ENCODE peak calls at places on chromosomes 12 and 14, in nine cellular contexts. E, T, S, Q, D, B, R, I and A are unnamed samples. For H3K36me3 and H3K27me3, the result is how much of the 10 kb centered on the place peaks cover.

GRCh38 chr12:116466536-116466935 is 92.6 kb upstream of the MAP1LC3B2 start:
- DNase-seq in D (no peak), I (no peak), T (peak), Q (no peak), R (no peak), B (no peak), E (no peak), S (no peak), A (no peak)

GRCh38 chr12:91058821-91059220 is 997 bp upstream of the KERA start:
- DNase-seq in S (no peak), E (no peak), Q (no peak), R (no peak), D (no peak), B (no peak), T (no peak), I (peak), A (no peak)

GRCh38 chr12:127562781-127563180 is 704.2 kb upstream of the TMEM132C start:
- DNase-seq in E (no peak), B (no peak), I (no peak), D (no peak), Q (no peak), T (no peak), R (no peak), S (no peak), A (no peak)

GRCh38 chr12:106576848-106577247 is 6.0 kb upstream of the RFX4 start:
- DNase-seq in T (no peak), B (no peak), I (no peak), D (no peak), S (no peak), Q (no peak), R (no peak), E (no peak), A (no peak)

GRCh38 chr12:50050410-50051280 is 6.8 kb upstream of the ASIC1 start:
- DNase-seq in R (no peak), Q (peak), E (peak), I (peak), S (peak), T (no peak), D (no peak), B (peak), A (peak)

GRCh38 chr14:75298187-75298985 is 19.8 kb downstream of the FOS start:
- DNase-seq in Q (no peak), D (no peak), T (no peak), S (peak), I (no peak), R (no peak), B (peak), E (no peak), A (no peak)

GRCh38 chr14:29461131-29461530 is 466.5 kb downstream of the PRKD1 start:
- DNase-seq in I (no peak), Q (no peak), S (no peak), D (no peak), E (no peak), R (no peak), T (no peak), B (no peak), A (no peak)

GRCh38 chr14:95226801-95227200 is 69.5 kb upstream of the DICER1 start:
- DNase-seq in T (no peak), S (no peak), D (no peak), Q (no peak), R (no peak), E (no peak), B (no peak), I (no peak), A (no peak)

GRCh38 chr12:31492599-31493196 is 98.2 kb downstream of the DENND5B start:
- DNase-seq in E (no peak), I (no peak), Q (no peak), T (no peak), D (no peak), B (no peak), S (no peak), R (no peak), A (no peak)

GRCh38 chr12:43858096-43858495 is 22.2 kb downstream of the TMEM117 start:
- DNase-seq in I (no peak), B (no peak), T (no peak), R (no peak), S (no peak), D (no peak), Q (no peak), E (no peak), A (no peak)

GRCh38 chr14:103928011-103928890 is at the start of gene TDRD9:
- DNase-seq in B (no peak), D (no peak), I (no peak), S (peak), R (no peak), T (no peak), Q (no peak), E (no peak), A (peak)

GRCh38 chr12:132664206-132665148 is 22.7 kb downstream of the POLE start:
- DNase-seq in B (no peak), E (no peak), R (no peak), Q (no peak), I (no peak), D (no peak), T (no peak), S (no peak), A (no peak)
- H3K36me3 ChIP-seq in B (half or more), E (under half), R (under half), Q (under half), I (under half), D (half or more), T (half or more), S (half or more), A (half or more)

DNA sequence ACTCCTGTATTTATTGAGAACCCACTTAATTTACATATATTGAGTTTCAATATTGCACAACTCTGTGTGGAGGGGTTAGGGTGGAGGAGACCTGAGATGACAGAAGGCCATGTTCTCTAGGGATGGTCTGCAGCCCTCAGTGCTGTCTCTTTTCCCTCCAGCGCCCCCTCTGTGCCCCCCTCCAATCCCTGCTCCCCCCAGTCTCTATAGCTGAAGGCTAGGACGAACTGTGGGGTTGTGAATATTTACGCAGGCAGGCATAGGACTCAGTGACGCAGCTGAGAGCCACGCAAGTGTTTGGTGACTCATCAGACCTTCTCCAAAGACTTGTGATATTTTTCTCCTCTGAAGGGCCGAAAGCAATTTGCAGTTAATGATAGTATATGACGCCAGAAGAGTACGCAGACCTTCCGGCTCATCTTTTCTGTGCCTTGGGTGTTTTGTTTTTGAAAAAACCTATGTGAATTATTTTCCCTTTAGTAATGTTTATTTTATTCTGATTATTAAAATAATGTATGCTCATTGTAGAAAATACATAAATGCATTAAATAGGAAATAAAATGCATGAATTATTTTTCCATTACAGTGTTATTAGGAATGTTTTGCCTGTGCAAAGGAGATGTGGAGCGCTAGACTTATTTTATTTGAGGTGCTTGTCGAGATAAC is 85.3 kb downstream of the SLC25A47 start:
- DNase-seq in Q (no peak), T (peak), D (no peak), R (no peak), E (no peak), I (peak), S (no peak), B (no peak), A (no peak)
- H3K4me3 ChIP-seq in Q (no peak), T (no peak), D (no peak), R (no peak), E (no peak), I (no peak), S (no peak), B (no peak), A (no peak)

GRCh38 chr12:114412825-114413749 is 7.1 kb upstream of the TBX5 start:
- DNase-seq in E (no peak), D (no peak), T (no peak), I (peak), S (no peak), Q (no peak), B (no peak), R (no peak), A (peak)

GRCh38 chr12:114414866-114415524 is 9.1 kb upstream of the TBX5 start:
- DNase-seq in T (no peak), I (peak), Q (no peak), R (no peak), S (no peak), E (no peak), B (no peak), D (no peak), A (peak)

GRCh38 chr12:114414031-114414865 is 8.3 kb upstream of the TBX5 start:
- DNase-seq in D (no peak), Q (peak), I (peak), R (no peak), B (no peak), E (no peak), S (no peak), T (no peak), A (peak)

GRCh38 chr12:114416028-114416427 is 10.1 kb upstream of the TBX5 start:
- DNase-seq in Q (no peak), E (no peak), R (no peak), D (no peak), T (no peak), S (no peak), B (no peak), I (no peak), A (no peak)

GRCh38 chr12:114415525-114415868 is 9.6 kb upstream of the TBX5 start:
- DNase-seq in E (no peak), T (no peak), R (no peak), I (no peak), B (no peak), S (no peak), D (no peak), Q (no peak), A (no peak)
- H3K27me3 ChIP-seq in E (under half), T (half or more), R (under half), I (under half), B (under half), S (half or more), D (under half), Q (half or more), A (half or more)

DNA sequence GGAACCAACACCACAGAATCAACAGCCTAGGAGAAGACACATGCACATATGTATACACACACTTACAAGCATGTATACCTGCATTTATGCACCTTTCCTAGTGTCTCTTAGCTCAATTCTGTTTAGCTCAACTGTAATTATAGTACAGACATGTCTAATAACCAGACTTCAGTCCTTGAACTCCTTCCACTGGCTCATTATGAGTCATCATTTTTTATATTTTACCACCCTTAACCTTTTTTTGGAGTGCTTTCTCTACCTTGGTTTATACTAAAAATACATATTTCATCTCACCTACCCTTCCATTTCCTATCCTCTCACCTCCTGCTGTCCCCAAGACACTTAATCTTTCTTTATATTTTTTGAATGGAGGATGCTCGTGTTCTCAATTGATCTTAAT is 110.4 kb downstream of the ARID2 start:
- DNase-seq in Q (no peak), T (peak), I (peak), E (no peak), S (no peak), B (no peak), R (no peak), D (no peak), A (no peak)
- H3K36me3 ChIP-seq in Q (under half), T (under half), I (under half), E (under half), S (half or more), B (half or more), R (half or more), D (half or more), A (under half)

DNA sequence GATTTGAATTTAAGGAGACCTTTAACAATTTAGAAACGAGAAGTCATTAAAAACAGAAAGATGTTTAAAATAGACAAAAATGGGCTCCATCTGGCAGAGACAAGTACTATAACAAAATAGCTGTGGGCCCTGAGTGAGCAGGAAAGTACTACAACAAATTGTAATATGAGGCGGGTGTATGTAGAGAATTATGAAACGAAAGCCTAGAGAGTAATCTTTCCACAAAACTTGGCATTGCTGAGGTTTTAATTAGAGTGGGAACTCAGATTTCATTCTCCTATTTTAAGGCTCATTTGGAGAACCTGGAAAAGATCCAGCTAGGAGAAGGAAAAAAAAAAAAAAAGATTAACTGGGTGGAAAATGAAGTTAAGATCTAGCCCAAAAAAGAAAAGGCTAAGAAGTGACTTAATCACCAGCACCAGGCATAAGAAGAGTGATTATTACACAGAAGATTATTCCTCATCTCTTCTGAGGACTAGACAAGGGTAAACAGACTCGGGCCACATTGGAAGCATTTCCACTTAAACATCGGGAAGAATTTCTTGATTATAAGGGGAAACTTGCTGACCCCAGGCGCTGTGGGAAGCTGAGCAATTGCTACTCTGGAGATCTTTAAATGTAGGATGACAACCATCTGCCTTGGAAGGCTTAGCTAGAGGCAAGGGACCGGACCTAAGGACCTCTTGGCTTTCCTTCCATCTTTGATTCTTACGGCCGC is 40.8 kb downstream of the IGF1 start:
- DNase-seq in D (no peak), B (no peak), T (no peak), S (no peak), E (no peak), I (no peak), Q (no peak), R (no peak), A (no peak)
- H3K4me3 ChIP-seq in D (no peak), B (no peak), T (no peak), S (no peak), E (no peak), I (no peak), Q (no peak), R (no peak), A (no peak)